ENCODE peak calls at places on chromosome 9, in four cellular contexts. T is K562, W is HepG2, U is A549. I is an unnamed sample.
A peak's percentile ranks its signal among the peaks of the same experiment; 100 is the strongest.

GRCh38 chr9:71446499-71447411 is 321.6 kb downstream of the CEMIP2 start:
- DNase-seq in T (peak; percentile 16), W (peak; percentile 47), U (peak; percentile 48), I (peak; percentile 88)

GRCh38 chr9:120066315-120066714 is 513.7 kb downstream of the CDK5RAP2 start:
- DNase-seq in T (no peak), W (no peak), U (no peak), I (no peak)

GRCh38 chr9:6944093-6944551 is 186.3 kb downstream of the KDM4C start:
- DNase-seq in T (no peak), W (no peak), U (no peak), I (no peak)

GRCh38 chr9:75198436-75198835 is 110.1 kb downstream of the OSTF1 start:
- DNase-seq in T (peak; percentile 21), W (no peak), U (no peak), I (peak; percentile 54)

GRCh38 chr9:18907927-18908625 is 124.9 kb downstream of the SAXO1 start:
- DNase-seq in T (no peak), W (no peak), U (no peak), I (no peak)

GRCh38 chr9:20528253-20528652 is 94.0 kb downstream of the MLLT3 start:
- DNase-seq in T (no peak), W (no peak), U (no peak), I (no peak)

GRCh38 chr9:116365056-116365471 is 211.5 kb downstream of the PAPPA start:
- DNase-seq in T (no peak), W (no peak), U (no peak), I (no peak)

GRCh38 chr9:14526504-14526903 is 166.7 kb downstream of the ZDHHC21 start:
- DNase-seq in T (no peak), W (no peak), U (no peak), I (no peak)

GRCh38 chr9:69658987-69659677 is 13.0 kb downstream of the APBA1 start:
- DNase-seq in T (no peak), W (no peak), U (no peak), I (no peak)

GRCh38 chr9:69657269-69657668 is 14.9 kb downstream of the APBA1 start:
- DNase-seq in T (no peak), W (no peak), U (no peak), I (no peak)

GRCh38 chr9:69653261-69653660 is 18.9 kb downstream of the APBA1 start:
- DNase-seq in T (no peak), W (no peak), U (no peak), I (no peak)

GRCh38 chr9:69660304-69660703 is 11.9 kb downstream of the APBA1 start:
- DNase-seq in T (no peak), W (no peak), U (no peak), I (no peak)

DNA sequence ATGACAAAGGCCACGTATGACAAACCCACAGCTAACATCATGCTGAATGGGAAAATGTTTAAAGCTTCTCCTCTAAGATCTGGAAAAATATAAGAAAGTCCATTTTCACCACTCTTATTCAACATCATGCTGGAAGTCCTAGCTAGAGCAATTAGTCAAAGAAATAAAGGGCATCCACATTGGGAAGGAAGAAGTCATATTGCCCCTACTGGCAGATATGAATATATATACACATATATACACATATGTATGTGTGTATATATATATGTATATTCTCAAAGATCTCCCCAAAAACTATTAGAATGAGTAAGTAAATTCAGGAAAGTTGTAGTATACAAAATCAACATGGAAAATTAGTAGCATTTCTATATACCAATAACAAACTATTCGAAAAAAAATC is 17.1 kb downstream of the APBA1 start:
- DNase-seq in T (no peak), W (no peak), U (no peak), I (no peak)
- TF ChIP-seq CTCF in T (no peak), W (no peak), U (no peak), I (no peak)

DNA sequence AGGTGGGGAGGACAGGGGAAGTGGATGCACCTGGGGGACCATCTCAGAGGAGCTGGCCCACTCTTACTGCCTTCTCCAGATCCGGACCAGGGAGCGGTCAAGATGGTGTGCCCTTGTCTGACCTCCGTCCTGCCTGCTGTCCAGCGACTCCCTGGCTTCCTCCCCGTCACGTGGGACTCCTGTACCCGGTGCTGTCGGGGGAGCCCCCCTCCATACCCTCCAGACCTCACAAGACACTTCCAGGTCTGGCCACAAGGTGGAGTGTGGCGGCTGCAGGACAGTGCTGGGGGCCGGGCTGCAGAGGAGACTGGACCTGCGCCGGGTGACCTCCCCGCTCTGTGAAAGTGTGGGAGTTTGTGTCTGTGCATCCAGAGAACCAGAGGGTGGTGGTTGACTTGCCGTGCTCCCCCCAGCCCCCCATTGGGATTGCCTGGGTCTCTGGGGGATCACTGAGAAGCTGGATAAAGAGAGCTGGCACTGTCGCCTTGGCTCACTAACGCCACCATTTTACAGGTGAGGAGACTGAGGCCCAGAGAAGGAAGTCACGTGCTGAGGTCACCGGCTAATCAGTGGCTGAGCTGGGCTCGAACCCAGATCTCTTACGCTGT is 1.9 kb upstream of the CRB2 start:
- DNase-seq in T (peak; percentile 88), W (peak; percentile 59), U (peak; percentile 71), I (peak; percentile 94)
- TF ChIP-seq HMGXB4 in T (no peak), W (peak; percentile 33), U (no peak), I (no peak)

GRCh38 chr9:123359106-123359505 is 3.1 kb downstream of the CRB2 start:
- DNase-seq in T (no peak), W (no peak), U (no peak), I (no peak)

GRCh38 chr9:123361731-123362560 is 5.9 kb downstream of the CRB2 start:
- DNase-seq in T (no peak), W (no peak), U (no peak), I (no peak)

GRCh38 chr9:123359546-123359945 is 3.5 kb downstream of the CRB2 start:
- DNase-seq in T (no peak), W (no peak), U (no peak), I (no peak)

GRCh38 chr9:123361086-123361730 is 5.2 kb downstream of the CRB2 start:
- DNase-seq in T (peak; percentile 55), W (no peak), U (no peak), I (no peak)

DNA sequence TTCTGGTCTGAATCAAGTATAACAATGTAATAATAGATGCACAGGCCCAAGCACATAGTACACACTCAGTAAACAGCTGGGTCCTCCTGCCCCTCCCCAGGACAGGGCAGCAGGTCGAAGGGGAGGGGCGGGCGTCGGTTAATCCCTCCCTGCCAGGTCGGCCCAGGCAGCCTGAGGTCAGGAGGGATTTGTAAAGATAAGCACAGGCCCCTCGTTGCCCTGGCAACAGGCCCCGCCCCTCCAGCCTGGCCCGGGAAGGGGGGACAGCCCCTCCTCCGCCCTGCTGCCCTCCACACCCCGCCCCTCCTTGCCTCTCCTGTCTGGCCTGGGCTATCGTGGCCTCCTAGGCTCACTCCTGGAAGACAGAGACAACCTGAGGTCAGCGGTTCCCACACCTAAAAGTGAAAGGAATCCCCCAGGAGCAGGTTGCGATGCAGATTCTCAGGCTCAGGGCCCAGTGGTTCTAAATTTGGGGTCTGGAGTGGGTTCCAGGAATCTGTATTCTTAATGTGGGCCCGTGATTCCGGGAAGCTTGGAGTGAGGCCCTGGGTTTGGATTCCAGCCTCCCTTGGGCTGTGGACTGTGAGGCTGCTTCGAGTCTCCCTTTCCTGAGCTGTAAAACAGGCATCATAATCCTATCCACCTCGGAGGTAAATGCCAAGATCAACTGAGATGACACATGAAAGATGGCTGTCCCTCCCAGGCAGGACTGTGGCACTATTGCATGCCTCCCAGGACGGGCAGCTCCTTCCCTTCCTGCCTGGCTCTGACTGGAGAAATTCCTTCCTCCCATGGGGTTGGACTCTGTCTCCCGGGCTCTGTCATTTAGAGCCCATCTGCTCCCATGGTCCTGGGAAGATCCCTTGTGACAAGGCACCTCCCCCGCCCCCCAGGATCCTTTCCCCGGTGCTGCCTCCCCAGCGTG is 4.4 kb downstream of the CRB2 start:
- DNase-seq in T (peak; percentile 99), W (peak; percentile 90), U (peak; percentile 56), I (peak; percentile 98)
- TF ChIP-seq ESRRA in T (peak; percentile 76), W (no peak), U (no peak), I (no peak)

GRCh38 chr9:121618504-121618903 is 32.9 kb upstream of the DAB2IP start:
- DNase-seq in T (no peak), W (no peak), U (no peak), I (no peak)

GRCh38 chr9:121619566-121619965 is 31.9 kb upstream of the DAB2IP start:
- DNase-seq in T (no peak), W (no peak), U (no peak), I (no peak)

GRCh38 chr9:121620777-121621437 is 30.5 kb upstream of the DAB2IP start:
- DNase-seq in T (peak; percentile 58), W (peak; percentile 41), U (peak; percentile 56), I (peak; percentile 74)

GRCh38 chr9:121622842-121623203 is 28.6 kb upstream of the DAB2IP start:
- DNase-seq in T (no peak), W (no peak), U (no peak), I (no peak)

DNA sequence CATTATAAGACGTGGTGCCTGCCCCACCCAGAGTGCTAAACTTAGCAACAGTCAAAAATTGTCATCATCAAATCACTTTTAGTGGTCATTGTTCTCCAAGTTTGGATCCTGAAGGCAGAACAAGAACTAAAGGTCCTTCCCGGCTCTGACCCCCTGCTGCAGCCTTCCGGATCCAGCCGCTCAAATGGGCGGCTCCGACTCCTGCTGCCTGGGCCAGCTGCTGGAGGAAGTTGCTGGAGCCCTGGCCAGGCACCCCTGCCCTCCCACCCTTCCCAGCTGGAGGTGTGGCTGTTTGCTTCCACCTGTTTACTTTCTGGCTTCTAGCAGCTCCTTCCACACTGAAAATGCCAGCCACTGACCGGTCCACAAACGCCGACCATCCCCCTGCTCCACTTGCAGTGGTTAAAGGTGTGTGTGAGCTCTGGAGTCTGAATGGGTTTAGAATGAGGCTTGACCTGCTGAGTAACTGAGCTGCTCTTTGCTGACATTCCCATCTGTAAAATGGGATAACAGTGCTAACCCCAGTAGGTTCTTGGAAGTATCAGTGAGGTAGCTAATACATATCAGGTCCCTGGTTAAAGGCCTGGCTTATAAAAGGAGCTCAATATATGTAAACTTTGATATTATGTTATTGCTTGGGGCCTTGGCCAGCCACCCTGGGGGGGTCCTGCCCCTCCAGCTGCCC is 31.3 kb upstream of the DAB2IP start:
- DNase-seq in T (no peak), W (no peak), U (no peak), I (no peak)
- TF ChIP-seq CTCF in T (no peak), W (no peak), U (no peak), I (no peak)

GRCh38 chr9:135388530-135388929 is 91.1 kb upstream of the PPP1R26 start:
- DNase-seq in T (no peak), W (no peak), U (no peak), I (no peak)

GRCh38 chr9:135392511-135392910 is 87.1 kb upstream of the PPP1R26 start:
- DNase-seq in T (no peak), W (no peak), U (no peak), I (no peak)

GRCh38 chr9:135394131-135394530 is 85.5 kb upstream of the PPP1R26 start:
- DNase-seq in T (no peak), W (no peak), U (no peak), I (no peak)

GRCh38 chr9:135394699-135395645 is 84.6 kb upstream of the PPP1R26 start:
- DNase-seq in T (no peak), W (no peak), U (no peak), I (no peak)

GRCh38 chr9:135391759-135392158 is 87.8 kb upstream of the PPP1R26 start:
- DNase-seq in T (no peak), W (no peak), U (no peak), I (no peak)
- TF ChIP-seq HMGXB4 in T (no peak), W (no peak), U (no peak), I (no peak)

GRCh38 chr9:95067888-95068287 is 249.6 kb downstream of the FANCC start:
- DNase-seq in T (no peak), W (no peak), U (no peak), I (no peak)
- TF ChIP-seq ESRRA in T (no peak), W (no peak), U (no peak), I (no peak)

GRCh38 chr9:127801955-127802575 is 617 bp upstream of the FPGS start:
- DNase-seq in T (no peak), W (no peak), U (no peak), I (no peak)
- TF ChIP-seq CTCF in T (peak; percentile 35), W (peak; percentile 58), U (peak; percentile 20), I (no peak)

GRCh38 chr9:5438301-5439162 is 807 bp upstream of the PLGRKT start:
- DNase-seq in T (no peak), W (no peak), U (peak; percentile 37), I (no peak)
- TF ChIP-seq HMGXB4 in T (no peak), W (no peak), U (no peak), I (no peak)